ENCODE peak calls at places on chromosome 18, in ten cellular contexts. E, Q, O, S, F, R, N, C, Y and Z are unnamed samples. For H3K4me1, the result is how much of the 10 kb centered on the place peaks cover.

GRCh38 chr18:59142274-59142673 is 2.6 kb downstream of the SEC11C start:
- DNase-seq in E (no peak), Q (no peak), O (no peak), S (no peak), F (no peak), R (no peak), N (no peak), C (no peak), Y (no peak), Z (no peak)

GRCh38 chr18:79801641-79802040 is 3.9 kb downstream of the KCNG2 start:
- DNase-seq in E (no peak), Q (no peak), O (no peak), S (no peak), F (no peak), R (no peak), N (no peak), C (no peak), Y (no peak), Z (peak)

GRCh38 chr18:58310517-58310916 is 266.5 kb downstream of the NEDD4L start:
- DNase-seq in E (no peak), Q (no peak), O (peak), S (no peak), F (no peak), R (peak), N (peak), C (peak), Y (peak), Z (no peak)

GRCh38 chr18:8826514-8826913 is 121.2 kb downstream of the MTCL1 start:
- DNase-seq in E (no peak), Q (no peak), O (no peak), S (no peak), F (no peak), R (no peak), N (no peak), C (no peak), Y (no peak), Z (no peak)

GRCh38 chr18:38284992-38285391 is 719.4 kb upstream of the CELF4 start:
- DNase-seq in E (no peak), Q (no peak), O (no peak), S (no peak), F (no peak), R (no peak), N (no peak), C (no peak), Y (no peak), Z (no peak)

GRCh38 chr18:54209471-54210180 is 14.8 kb downstream of the MBD2 start:
- DNase-seq in E (no peak), Q (no peak), O (no peak), S (peak), F (peak), R (peak), N (no peak), C (peak), Y (no peak), Z (peak)

GRCh38 chr18:13376298-13376840 is 157.8 kb downstream of the LDLRAD4 start:
- DNase-seq in E (no peak), Q (no peak), O (peak), S (no peak), F (no peak), R (peak), N (no peak), C (no peak), Y (no peak), Z (peak)

GRCh38 chr18:28905509-28905908 is 728.6 kb upstream of the CDH2 start:
- DNase-seq in E (no peak), Q (no peak), O (peak), S (no peak), F (peak), R (peak), N (no peak), C (peak), Y (no peak), Z (peak)

GRCh38 chr18:7608798-7609197 is 41.7 kb downstream of the PTPRM start:
- DNase-seq in E (no peak), Q (no peak), O (peak), S (no peak), F (peak), R (peak), N (no peak), C (no peak), Y (no peak), Z (no peak)

GRCh38 chr18:31555971-31556747 is 35.5 kb upstream of the TTR start:
- DNase-seq in E (peak), Q (peak), O (peak), S (peak), F (peak), R (peak), N (peak), C (peak), Y (peak), Z (no peak)

GRCh38 chr18:2083691-2084090 is 487.6 kb downstream of the METTL4 start:
- DNase-seq in E (no peak), Q (peak), O (no peak), S (peak), F (no peak), R (no peak), N (peak), C (peak), Y (peak), Z (no peak)

GRCh38 chr18:44654555-44654954 is 26.1 kb upstream of the SETBP1 start:
- DNase-seq in E (no peak), Q (peak), O (peak), S (no peak), F (peak), R (peak), N (no peak), C (peak), Y (no peak), Z (peak)

GRCh38 chr18:44922968-44923367 is 242.3 kb downstream of the SETBP1 start:
- DNase-seq in E (no peak), Q (no peak), O (peak), S (no peak), F (no peak), R (peak), N (no peak), C (no peak), Y (no peak), Z (no peak)

GRCh38 chr18:1392865-1393734 is 488.4 kb downstream of the ADCYAP1 start:
- DNase-seq in E (no peak), Q (no peak), O (no peak), S (no peak), F (no peak), R (no peak), N (no peak), C (no peak), Y (no peak), Z (no peak)

GRCh38 chr18:64513401-64513800 is 364.5 kb upstream of the LINC00305 start:
- DNase-seq in E (no peak), Q (no peak), O (no peak), S (no peak), F (no peak), R (no peak), N (no peak), C (no peak), Y (no peak), Z (no peak)

GRCh38 chr18:8730080-8730827 is 24.9 kb downstream of the MTCL1 start:
- DNase-seq in E (peak), Q (peak), O (peak), S (no peak), F (no peak), R (peak), N (peak), C (no peak), Y (no peak), Z (peak)

GRCh38 chr18:9545029-9545428 is 69.3 kb downstream of the PPP4R1 start:
- DNase-seq in E (no peak), Q (no peak), O (no peak), S (no peak), F (no peak), R (no peak), N (no peak), C (no peak), Y (no peak), Z (peak)

GRCh38 chr18:23718731-23719130 is 29.5 kb downstream of the LAMA3 start:
- DNase-seq in E (no peak), Q (no peak), O (no peak), S (no peak), F (no peak), R (no peak), N (no peak), C (no peak), Y (no peak), Z (no peak)

GRCh38 chr18:58761241-58761969 is 90.1 kb downstream of the MALT1 start:
- DNase-seq in E (no peak), Q (no peak), O (no peak), S (peak), F (no peak), R (no peak), N (no peak), C (no peak), Y (no peak), Z (peak)

GRCh38 chr18:67428148-67428547 is 88.4 kb downstream of the DSEL start:
- DNase-seq in E (no peak), Q (no peak), O (peak), S (no peak), F (peak), R (peak), N (no peak), C (no peak), Y (no peak), Z (no peak)

GRCh38 chr18:51030537-51031258 is 685 bp downstream of the SMAD4 start:
- DNase-seq in E (no peak), Q (peak), O (no peak), S (peak), F (peak), R (peak), N (peak), C (peak), Y (peak), Z (peak)
- H3K4me1 ChIP-seq in E (under half), Q (under half), O (under half), S (under half), F (under half), R (under half), N (under half), C (under half), Y (half or more), Z (under half)

GRCh38 chr18:48935433-48935774 is 15.4 kb downstream of the SMAD7 start:
- DNase-seq in E (no peak), Q (no peak), O (no peak), S (no peak), F (no peak), R (no peak), N (no peak), C (no peak), Y (no peak), Z (no peak)

GRCh38 chr18:48933578-48934399 is 17.0 kb downstream of the SMAD7 start:
- DNase-seq in E (no peak), Q (no peak), O (no peak), S (no peak), F (peak), R (no peak), N (no peak), C (peak), Y (no peak), Z (peak)

GRCh38 chr18:48934708-48935432 is 15.9 kb downstream of the SMAD7 start:
- DNase-seq in E (no peak), Q (no peak), O (no peak), S (peak), F (peak), R (no peak), N (no peak), C (no peak), Y (no peak), Z (peak)

GRCh38 chr18:48932822-48933510 is 17.8 kb downstream of the SMAD7 start:
- DNase-seq in E (no peak), Q (no peak), O (peak), S (peak), F (peak), R (peak), N (no peak), C (no peak), Y (no peak), Z (peak)

GRCh38 chr18:48934400-48934707 is 16.4 kb downstream of the SMAD7 start:
- DNase-seq in E (no peak), Q (no peak), O (no peak), S (no peak), F (peak), R (no peak), N (no peak), C (no peak), Y (no peak), Z (no peak)
- H3K4me3 ChIP-seq in E (no peak), Q (no peak), O (no peak), S (peak), F (peak), R (no peak), N (no peak), C (no peak), Y (no peak), Z (no peak)

DNA sequence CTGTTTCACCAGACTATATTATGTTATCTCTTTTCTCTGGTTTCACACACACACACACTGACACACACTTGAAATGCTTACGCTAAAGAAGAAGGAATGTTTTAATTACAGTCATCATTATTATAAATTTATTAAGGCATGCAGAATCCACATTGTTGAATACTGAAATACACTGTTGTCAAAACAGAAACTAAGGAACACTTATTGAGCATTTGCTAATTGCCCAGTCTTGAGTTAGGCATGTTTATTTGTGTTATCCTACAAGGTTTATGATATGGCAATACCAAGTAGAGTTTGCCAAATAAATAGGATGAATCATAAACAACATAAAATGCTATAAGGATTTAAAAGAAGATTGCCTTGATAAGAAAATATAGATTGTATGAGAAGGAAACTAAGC is 917.0 kb upstream of the PIK3C3 start:
- DNase-seq in E (no peak), Q (no peak), O (no peak), S (no peak), F (no peak), R (no peak), N (no peak), C (peak), Y (no peak), Z (no peak)
- H3K4me2 ChIP-seq in E (no peak), Q (no peak), O (no peak), S (no peak), F (no peak), R (no peak), N (no peak), C (no peak), Y (no peak), Z (no peak)

GRCh38 chr18:11984091-11984490 is 2.8 kb downstream of the IMPA2 start:
- DNase-seq in E (no peak), Q (no peak), O (no peak), S (no peak), F (no peak), R (no peak), N (no peak), C (no peak), Y (no peak), Z (no peak)
- H3K4me1 ChIP-seq in E (under half), Q (under half), O (under half), S (under half), F (under half), R (under half), N (under half), C (under half), Y (half or more), Z (under half)

GRCh38 chr18:3665780-3666525 is 216.0 kb downstream of the TGIF1 start:
- DNase-seq in E (peak), Q (peak), O (peak), S (peak), F (peak), R (peak), N (peak), C (peak), Y (peak), Z (peak)
- H3K4me3 ChIP-seq in E (no peak), Q (peak), O (peak), S (peak), F (no peak), R (no peak), N (no peak), C (peak), Y (peak), Z (peak)

GRCh38 chr18:34631567-34631966 is 78.5 kb upstream of the DTNA start:
- DNase-seq in E (no peak), Q (no peak), O (no peak), S (no peak), F (no peak), R (no peak), N (no peak), C (no peak), Y (no peak), Z (no peak)
- H3K4me2 ChIP-seq in E (no peak), Q (no peak), O (no peak), S (no peak), F (no peak), R (no peak), N (no peak), C (no peak), Y (no peak), Z (no peak)

GRCh38 chr18:75287006-75287405 is 76.4 kb downstream of the TSHZ1 start:
- DNase-seq in E (no peak), Q (no peak), O (no peak), S (no peak), F (no peak), R (no peak), N (no peak), C (no peak), Y (no peak), Z (no peak)
- H3K4me1 ChIP-seq in E (under half), Q (under half), O (under half), S (under half), F (under half), R (under half), N (under half), C (under half), Y (under half), Z (under half)

GRCh38 chr18:36189486-36189885 is 2.2 kb downstream of the MOCOS start:
- DNase-seq in E (no peak), Q (no peak), O (no peak), S (no peak), F (no peak), R (peak), N (no peak), C (no peak), Y (no peak), Z (no peak)

GRCh38 chr18:36186461-36187137 is 698 bp upstream of the MOCOS start:
- DNase-seq in E (no peak), Q (peak), O (no peak), S (no peak), F (peak), R (peak), N (peak), C (peak), Y (peak), Z (peak)

GRCh38 chr18:36187138-36187825 is at the start of gene MOCOS:
- DNase-seq in E (peak), Q (peak), O (no peak), S (no peak), F (peak), R (peak), N (peak), C (peak), Y (peak), Z (peak)

GRCh38 chr18:36187826-36188721 is 777 bp downstream of the MOCOS start:
- DNase-seq in E (peak), Q (peak), O (no peak), S (no peak), F (peak), R (peak), N (peak), C (peak), Y (peak), Z (peak)

GRCh38 chr18:36188912-36189311 is 1.6 kb downstream of the MOCOS start:
- DNase-seq in E (no peak), Q (no peak), O (no peak), S (no peak), F (peak), R (no peak), N (no peak), C (no peak), Y (peak), Z (no peak)
- H3K4me3 ChIP-seq in E (peak), Q (peak), O (no peak), S (no peak), F (peak), R (no peak), N (no peak), C (no peak), Y (peak), Z (no peak)